ENCODE peak calls at places on chromosomes 5 and 9, in seven cellular contexts. H is GM12892, K is HepG2, A is K562, G is GM12891, X is H1, E is GM12878. C is an unnamed sample.

GRCh38 chr5:134965271-134965825 is 2.4 kb upstream of the CATSPER3 start:
- DNase-seq in H (no peak), K (peak), A (no peak), G (no peak), X (no peak), E (no peak), C (no peak)

GRCh38 chr5:82349651-82350050 is 71.5 kb upstream of the RPS23 start:
- DNase-seq in H (no peak), K (no peak), A (peak), G (no peak), X (peak), E (no peak), C (peak)

GRCh38 chr5:148060881-148061280 is 2.9 kb upstream of the SPINK5 start:
- DNase-seq in H (no peak), K (no peak), A (no peak), G (no peak), X (no peak), E (no peak), C (no peak)

GRCh38 chr5:150639751-150640150 is 709 bp upstream of the SYNPO start:
- DNase-seq in H (no peak), K (no peak), A (no peak), G (no peak), X (no peak), E (no peak), C (no peak)

GRCh38 chr5:6436715-6437340 is 11.8 kb upstream of the UBE2QL1 start:
- DNase-seq in H (no peak), K (no peak), A (no peak), G (no peak), X (no peak), E (no peak), C (no peak)

GRCh38 chr9:591292-591691 is 250.2 kb upstream of the DMRT1 start:
- DNase-seq in H (no peak), K (no peak), A (no peak), G (no peak), X (no peak), E (no peak), C (no peak)

GRCh38 chr9:121620777-121621437 is 30.5 kb upstream of the DAB2IP start:
- DNase-seq in H (peak), K (peak), A (peak), G (peak), X (peak), E (no peak), C (peak)

GRCh38 chr9:91433180-91433579 is 9.5 kb upstream of the NFIL3 start:
- DNase-seq in H (no peak), K (peak), A (no peak), G (no peak), X (no peak), E (no peak), C (peak)

GRCh38 chr5:177130211-177131018 is 3.2 kb upstream of the NSD1 start:
- DNase-seq in H (no peak), K (no peak), A (no peak), G (no peak), X (no peak), E (no peak), C (no peak)

GRCh38 chr9:70945301-70945700 is 176.1 kb downstream of the TRPM3 start:
- DNase-seq in H (no peak), K (no peak), A (no peak), G (no peak), X (no peak), E (no peak), C (no peak)

GRCh38 chr5:15929616-15930303 is 249.8 kb downstream of the MARCHF11 start:
- DNase-seq in H (no peak), K (no peak), A (no peak), G (no peak), X (no peak), E (no peak), C (no peak)

GRCh38 chr5:146223179-146223578 is 19.8 kb downstream of the RBM27 start:
- DNase-seq in H (no peak), K (no peak), A (no peak), G (no peak), X (no peak), E (no peak), C (no peak)

GRCh38 chr9:91273853-91274552 is 87.7 kb downstream of the AUH start:
- DNase-seq in H (no peak), K (peak), A (peak), G (no peak), X (no peak), E (no peak), C (no peak)

GRCh38 chr5:137828192-137828591 is 39.5 kb upstream of the MYOT start:
- DNase-seq in H (no peak), K (no peak), A (no peak), G (no peak), X (no peak), E (no peak), C (no peak)

GRCh38 chr9:136902259-136902821 is 16.0 kb downstream of the TRAF2 start:
- DNase-seq in H (peak), K (no peak), A (no peak), G (peak), X (no peak), E (peak), C (no peak)

GRCh38 chr9:89116064-89116817 is 62.4 kb downstream of the SHC3 start:
- DNase-seq in H (no peak), K (no peak), A (no peak), G (no peak), X (no peak), E (no peak), C (no peak)

GRCh38 chr5:179974946-179975712 is 67.4 kb upstream of the TBC1D9B start:
- DNase-seq in H (peak), K (peak), A (peak), G (peak), X (peak), E (no peak), C (peak)

GRCh38 chr5:35859101-35859661 is 2.5 kb downstream of the IL7R start:
- DNase-seq in H (no peak), K (no peak), A (no peak), G (no peak), X (no peak), E (no peak), C (no peak)

GRCh38 chr5:35855221-35855620 is 1.5 kb upstream of the IL7R start:
- DNase-seq in H (no peak), K (no peak), A (no peak), G (no peak), X (no peak), E (no peak), C (no peak)

GRCh38 chr5:35856186-35857003 is at the start of gene IL7R:
- DNase-seq in H (no peak), K (no peak), A (no peak), G (no peak), X (no peak), E (no peak), C (no peak)

GRCh38 chr5:35857004-35857345 is 284 bp downstream of the IL7R start:
- DNase-seq in H (no peak), K (no peak), A (no peak), G (no peak), X (no peak), E (no peak), C (no peak)

GRCh38 chr5:35857606-35858205 is 1.0 kb downstream of the IL7R start:
- DNase-seq in H (no peak), K (no peak), A (no peak), G (no peak), X (no peak), E (no peak), C (no peak)
- TF ChIP-seq TAF1 in H (no peak), K (no peak), A (no peak), G (no peak), X (no peak), E (no peak), C (no peak)

GRCh38 chr5:55225346-55225745 is 1.8 kb downstream of the MCIDAS start:
- DNase-seq in H (no peak), K (no peak), A (no peak), G (no peak), X (no peak), E (no peak), C (no peak)

GRCh38 chr5:55226934-55227737 is at the start of gene MCIDAS:
- DNase-seq in H (no peak), K (no peak), A (peak), G (peak), X (peak), E (no peak), C (peak)

GRCh38 chr5:55227738-55228430 is 769 bp upstream of the MCIDAS start:
- DNase-seq in H (no peak), K (no peak), A (no peak), G (peak), X (no peak), E (no peak), C (no peak)

GRCh38 chr5:55223988-55224240 is 3.2 kb downstream of the MCIDAS start:
- DNase-seq in H (no peak), K (no peak), A (no peak), G (no peak), X (no peak), E (no peak), C (no peak)

DNA sequence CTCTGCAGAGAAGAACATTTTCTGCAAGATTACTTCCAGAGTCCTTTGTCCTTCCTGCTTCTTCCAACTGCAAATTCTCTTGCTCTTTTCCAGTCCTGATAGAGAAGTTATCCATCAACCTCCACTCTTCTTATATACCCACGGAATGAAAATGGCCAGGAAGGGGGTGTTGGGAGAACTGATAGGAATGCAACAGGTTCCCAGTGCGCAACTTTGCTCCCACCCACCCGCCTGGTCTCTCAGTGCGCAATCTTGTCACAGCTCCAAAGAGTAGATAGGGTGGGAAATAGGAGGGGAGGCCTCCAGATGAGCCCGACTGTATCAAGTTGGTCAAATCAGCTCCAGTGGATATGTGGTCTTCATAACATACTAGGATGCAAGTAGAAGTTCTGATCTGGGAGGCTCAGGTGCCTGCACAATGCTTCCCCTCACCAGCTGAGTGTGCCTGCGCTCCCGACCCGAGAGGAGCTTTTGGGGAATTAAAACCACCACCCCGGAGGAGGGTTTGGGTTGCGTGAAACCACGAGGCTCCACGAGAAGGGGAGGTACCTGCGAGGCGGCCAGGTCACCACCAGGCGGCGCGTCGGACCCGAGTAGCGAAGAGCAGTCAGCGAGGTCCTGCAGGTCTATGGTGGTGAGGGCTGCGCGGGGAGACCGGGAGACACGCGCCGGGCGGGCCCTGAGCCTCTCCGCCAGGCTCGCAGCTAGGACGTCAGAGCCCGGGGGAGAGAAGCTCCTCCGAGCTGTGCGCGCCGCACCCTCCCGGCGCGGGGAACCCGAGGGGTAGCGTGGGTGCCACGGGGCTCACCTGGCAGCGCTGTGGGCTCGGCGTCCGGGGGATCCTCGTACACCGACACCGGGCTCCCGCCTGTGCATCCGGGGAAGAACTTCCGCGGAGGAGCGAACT is 835 bp downstream of the MCIDAS start:
- DNase-seq in H (no peak), K (peak), A (peak), G (peak), X (peak), E (no peak), C (peak)
- TF ChIP-seq TAF1 in H (no peak), K (no peak), A (peak), G (no peak), X (no peak), E (no peak), C (no peak)

DNA sequence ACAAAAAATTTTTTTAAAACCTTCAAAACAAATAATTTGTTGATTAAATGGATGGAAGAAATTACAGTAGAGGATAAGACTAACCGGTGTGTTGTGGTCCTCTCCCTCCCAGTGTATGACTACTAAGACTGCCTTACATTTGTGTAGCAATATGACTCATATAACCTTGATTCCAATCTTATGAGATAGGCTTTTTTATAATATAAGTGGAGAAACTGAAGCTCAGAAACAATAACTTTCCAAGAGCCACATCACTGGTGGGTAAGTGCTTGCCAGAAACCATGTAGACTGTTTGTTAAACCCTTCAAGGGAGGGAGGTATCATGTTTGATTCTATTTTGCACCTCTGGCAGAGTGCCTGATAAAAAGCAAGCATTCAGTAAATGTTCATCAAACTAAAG is 47.5 kb downstream of the NLN start:
- DNase-seq in H (no peak), K (no peak), A (no peak), G (no peak), X (no peak), E (no peak), C (no peak)
- TF ChIP-seq TAF1 in H (no peak), K (no peak), A (no peak), G (no peak), X (no peak), E (no peak), C (no peak)

DNA sequence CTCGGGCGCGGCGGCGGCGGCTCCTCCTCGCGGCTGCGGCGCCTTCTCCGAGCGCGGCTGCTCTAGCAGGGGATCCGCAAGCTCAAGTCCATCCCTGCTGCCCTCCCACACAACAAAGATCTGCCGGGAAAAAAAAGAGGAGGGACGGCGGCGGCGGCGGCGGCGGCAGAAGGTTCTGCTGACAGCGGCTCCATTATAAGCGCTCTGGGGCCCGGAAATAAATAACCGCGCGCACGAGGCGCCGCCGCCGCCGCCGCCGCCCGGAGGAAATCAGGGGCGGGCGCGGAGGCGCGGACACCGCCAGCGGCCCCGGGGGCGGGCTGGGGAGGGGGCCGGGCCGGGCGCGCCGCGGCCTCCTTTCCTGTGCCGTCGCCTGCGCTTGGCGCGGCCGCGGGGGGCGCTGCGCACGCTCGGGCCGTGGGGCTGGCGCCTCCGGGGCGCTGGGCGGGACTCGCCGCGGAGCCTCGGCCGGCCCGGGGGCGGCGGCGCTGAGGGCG is at the start of gene ANKH:
- DNase-seq in H (peak), K (peak), A (peak), G (peak), X (peak), E (no peak), C (peak)
- TF ChIP-seq TAF1 in H (no peak), K (no peak), A (no peak), G (no peak), X (no peak), E (no peak), C (no peak)

GRCh38 chr5:93595420-93596136 is 12.6 kb downstream of the NR2F1 start:
- DNase-seq in H (no peak), K (no peak), A (no peak), G (no peak), X (no peak), E (no peak), C (no peak)
- TF ChIP-seq TAF1 in H (no peak), K (no peak), A (no peak), G (no peak), X (no peak), E (no peak), C (no peak)

GRCh38 chr5:37893414-37894134 is 53.7 kb upstream of the GDNF start:
- DNase-seq in H (no peak), K (no peak), A (no peak), G (no peak), X (no peak), E (no peak), C (no peak)
- TF ChIP-seq TAF1 in H (no peak), K (no peak), A (no peak), G (no peak), X (no peak), E (no peak), C (no peak)

GRCh38 chr5:115543365-115543700 is 1.2 kb downstream of the FEM1C start:
- DNase-seq in H (no peak), K (peak), A (no peak), G (no peak), X (no peak), E (no peak), C (no peak)

GRCh38 chr5:115542076-115542475 is 2.5 kb downstream of the FEM1C start:
- DNase-seq in H (no peak), K (peak), A (no peak), G (no peak), X (no peak), E (no peak), C (no peak)

GRCh38 chr5:115543931-115544370 is 624 bp downstream of the FEM1C start:
- DNase-seq in H (peak), K (peak), A (no peak), G (no peak), X (no peak), E (no peak), C (no peak)

GRCh38 chr5:115542651-115543364 is 1.8 kb downstream of the FEM1C start:
- DNase-seq in H (no peak), K (no peak), A (no peak), G (no peak), X (no peak), E (no peak), C (no peak)

DNA sequence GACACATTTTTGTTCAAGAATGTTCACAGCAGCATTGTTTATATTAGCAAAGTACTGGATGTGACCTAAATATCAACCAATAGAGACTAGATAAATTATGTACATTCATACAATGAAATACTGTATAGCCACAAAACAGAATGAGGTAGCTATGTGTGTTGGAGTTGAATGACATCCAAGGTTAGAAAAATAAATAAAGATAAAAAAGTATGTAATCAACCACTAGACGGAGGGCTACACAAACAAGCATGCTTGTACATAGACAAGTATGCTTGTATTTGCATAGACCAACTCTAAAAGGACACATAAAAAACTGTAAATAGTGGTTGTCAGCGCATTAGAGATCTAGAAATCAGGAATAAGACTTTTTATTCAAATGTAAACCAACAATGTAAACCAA is 3.0 kb downstream of the FEM1C start:
- DNase-seq in H (no peak), K (peak), A (no peak), G (no peak), X (no peak), E (no peak), C (no peak)
- TF ChIP-seq TAF1 in H (no peak), K (no peak), A (no peak), G (no peak), X (no peak), E (no peak), C (no peak)